ENCODE peak calls at places on chromosome X, in ten cellular contexts. Y, F, K, L, A, G, N, I, O and C are unnamed samples.

GRCh38 chrX:118528089-118528753 is 32.6 kb downstream of the DOCK11 start:
- DNase-seq in L (no peak), G (no peak), N (peak), K (no peak), Y (no peak), I (no peak), A (no peak), O (peak), F (no peak), C (no peak)

GRCh38 chrX:79107891-79108718 is 36.4 kb upstream of the GPR174 start:
- DNase-seq in G (no peak), N (no peak), Y (no peak), F (no peak), O (no peak), K (no peak), L (no peak), I (no peak), A (no peak), C (no peak)

GRCh38 chrX:107571296-107571998 is 56.9 kb upstream of the PRPS1 start:
- DNase-seq in G (peak), I (peak), N (no peak), A (peak), F (no peak), Y (no peak), L (no peak), K (no peak), O (no peak), C (no peak)

GRCh38 chrX:35016051-35016450 is 73.5 kb downstream of the FAM47B start:
- DNase-seq in G (no peak), K (no peak), A (no peak), L (no peak), I (no peak), N (no peak), F (no peak), O (no peak), Y (no peak), C (no peak)

GRCh38 chrX:113274801-113275200 is 434.2 kb upstream of the AMOT start:
- DNase-seq in L (no peak), Y (no peak), K (no peak), N (no peak), O (no peak), F (no peak), G (no peak), I (no peak), A (no peak), C (no peak)

GRCh38 chrX:27444093-27444908 is 18.8 kb downstream of the PPP4R3C start:
- DNase-seq in N (no peak), A (no peak), O (no peak), L (no peak), I (no peak), Y (no peak), F (no peak), K (no peak), G (no peak), C (no peak)

GRCh38 chrX:70969635-70970481 is 39.0 kb upstream of the SLC7A3 start:
- DNase-seq in O (no peak), I (no peak), G (no peak), F (no peak), A (no peak), L (no peak), K (no peak), N (no peak), Y (no peak), C (peak)

GRCh38 chrX:76253432-76253831 is 80.6 kb downstream of the PBDC1 start:
- DNase-seq in G (peak), K (peak), I (peak), L (no peak), Y (no peak), N (peak), A (peak), O (peak), F (peak), C (no peak)

GRCh38 chrX:24146283-24146865 is 3.2 kb upstream of the ZFX start:
- DNase-seq in F (no peak), K (no peak), O (no peak), G (no peak), A (no peak), N (no peak), L (no peak), I (no peak), Y (no peak), C (no peak)

GRCh38 chrX:72395252-72395651 is 89.5 kb upstream of the CITED1 start:
- DNase-seq in F (no peak), N (no peak), K (no peak), G (no peak), O (no peak), A (no peak), L (no peak), Y (no peak), I (peak), C (no peak)

GRCh38 chrX:10401239-10401638 is 219.1 kb downstream of the MID1 start:
- DNase-seq in A (no peak), F (no peak), N (no peak), Y (no peak), K (no peak), G (no peak), O (no peak), I (no peak), L (no peak), C (no peak)

GRCh38 chrX:152915541-152916241 is 17.8 kb downstream of the ZNF185 start:
- DNase-seq in K (no peak), Y (no peak), N (no peak), O (peak), G (no peak), A (no peak), I (peak), L (no peak), F (no peak), C (no peak)

GRCh38 chrX:31213941-31214340 is 142.1 kb upstream of the FTHL17 start:
- DNase-seq in F (no peak), L (no peak), Y (no peak), G (no peak), N (no peak), K (no peak), A (no peak), O (no peak), I (peak), C (peak)

GRCh38 chrX:3697701-3698279 is 15.7 kb downstream of the PRKX start:
- DNase-seq in K (peak), O (no peak), G (peak), F (peak), N (no peak), I (peak), L (no peak), A (no peak), Y (no peak), C (peak)

GRCh38 chrX:11665144-11666040 is at the start of gene ARHGAP6:
- DNase-seq in K (peak), I (peak), G (no peak), A (peak), O (no peak), L (peak), F (peak), Y (no peak), N (no peak), C (peak)

GRCh38 chrX:22310779-22311178 is 38.1 kb downstream of the CBLL2 start:
- DNase-seq in G (no peak), L (no peak), O (no peak), K (no peak), I (peak), A (no peak), Y (no peak), F (no peak), N (no peak), C (no peak)

GRCh38 chrX:101348452-101349222 is at the start of gene TIMM8A:
- DNase-seq in Y (peak), F (peak), O (peak), N (peak), I (peak), L (peak), A (peak), G (peak), K (peak), C (peak)

GRCh38 chrX:8783100-8784098 is 17.8 kb downstream of the FAM9A start:
- DNase-seq in G (no peak), F (no peak), O (no peak), A (no peak), N (peak), Y (peak), L (peak), K (no peak), I (peak), C (no peak)

GRCh38 chrX:552496-552895 is 78.1 kb upstream of the SHOX start:
- DNase-seq in F (no peak), A (no peak), I (no peak), L (no peak), N (no peak), O (no peak), K (no peak), G (no peak), Y (no peak), C (no peak)

GRCh38 chrX:17182317-17182716 is 192.7 kb upstream of the NHS start:
- DNase-seq in A (no peak), L (no peak), F (no peak), I (no peak), G (no peak), Y (no peak), N (no peak), K (no peak), O (no peak), C (no peak)

GRCh38 chrX:121000589-121000988 is 15.0 kb upstream of the CT47A1 start:
- DNase-seq in I (peak), A (no peak), O (peak), L (no peak), G (no peak), Y (no peak), N (no peak), F (no peak), K (no peak), C (no peak)

GRCh38 chrX:2500681-2501151 is at the start of the genes DHRSX and ZBED1:
- DNase-seq in L (peak), F (peak), N (peak), I (no peak), K (no peak), O (no peak), Y (no peak), G (no peak), A (no peak), C (no peak)

GRCh38 chrX:48648299-48648698 is 35.3 kb upstream of the WAS start:
- DNase-seq in A (peak), N (peak), K (no peak), I (peak), F (no peak), G (peak), L (no peak), O (peak), Y (peak), C (peak)

GRCh38 chrX:71251456-71251973 is 2.4 kb downstream of the ZMYM3 start:
- DNase-seq in N (no peak), L (no peak), K (no peak), O (peak), Y (no peak), G (no peak), I (no peak), A (no peak), F (no peak), C (no peak)

GRCh38 chrX:39705299-39705698 is 392.5 kb downstream of the BCOR start:
- DNase-seq in N (no peak), Y (no peak), O (peak), F (no peak), G (peak), K (peak), A (peak), I (peak), L (peak), C (peak)

GRCh38 chrX:1307626-1308340 is 28.8 kb upstream of the IL3RA start:
- DNase-seq in F (no peak), N (no peak), O (no peak), L (no peak), G (no peak), K (no peak), A (no peak), Y (no peak), I (no peak), C (no peak)

GRCh38 chrX:101117701-101118100 is 19.7 kb downstream of the CENPI start:
- DNase-seq in A (peak), K (no peak), N (no peak), O (no peak), F (no peak), G (no peak), Y (no peak), L (no peak), I (peak), C (no peak)

GRCh38 chrX:105695451-105695850 is 126.9 kb upstream of the NRK start:
- DNase-seq in K (no peak), L (no peak), I (peak), A (no peak), Y (no peak), G (no peak), O (no peak), N (no peak), F (no peak), C (no peak)

GRCh38 chrX:68932611-68933010 is 103.8 kb downstream of the EFNB1 start:
- DNase-seq in F (no peak), O (no peak), L (no peak), A (no peak), N (no peak), Y (no peak), K (no peak), I (peak), G (no peak), C (no peak)

GRCh38 chrX:49273181-49273727 is 3.7 kb downstream of the PPP1R3F start:
- DNase-seq in L (no peak), G (no peak), A (no peak), N (peak), I (no peak), F (no peak), Y (no peak), O (no peak), K (no peak), C (no peak)

GRCh38 chrX:1239681-1240142 is 27.3 kb upstream of the CRLF2 start:
- DNase-seq in Y (no peak), L (peak), K (no peak), N (no peak), F (no peak), I (no peak), O (peak), A (no peak), G (peak), C (no peak)